ENCODE peak calls at places on chromosomes 7 and 10, in seven cellular contexts. X is adrenal gland, W is cardiac fibroblast, M is DND-41, J is Peyer's patch, Z is heart left ventricle, B is bronchial epithelial cell. I is an unnamed sample.
A peak's percentile ranks its signal among the peaks of the same experiment; 100 is the strongest.

GRCh38 chr7:80890839-80891544 is 27.9 kb downstream of the SEMA3C start:
- DNase-seq in X (no peak), W (no peak), M (no peak), J (no peak), Z (no peak), B (no peak), I (no peak)

GRCh38 chr7:43135129-43135528 is 22.7 kb downstream of the HECW1 start:
- DNase-seq in X (no peak), W (no peak), M (no peak), J (no peak), Z (no peak), B (peak; percentile 68), I (no peak)

GRCh38 chr7:7327423-7327822 is 145.1 kb downstream of the C1GALT1 start:
- DNase-seq in X (no peak), W (no peak), M (no peak), J (no peak), Z (no peak), B (peak; percentile 81), I (no peak)

GRCh38 chr7:21960922-21961321 is 15.2 kb upstream of the CDCA7L start:
- DNase-seq in X (no peak), W (peak; percentile 86), M (no peak), J (no peak), Z (no peak), B (peak; percentile 71), I (no peak)

GRCh38 chr7:1055084-1055450 is 10.7 kb downstream of the GPR146 start:
- DNase-seq in X (no peak), W (no peak), M (peak; percentile 41), J (no peak), Z (peak; percentile 89), B (no peak), I (peak; percentile 68)

GRCh38 chr10:131773989-131774343 is 126.8 kb upstream of the PPP2R2D start:
- DNase-seq in X (no peak), W (no peak), M (no peak), J (no peak), Z (no peak), B (no peak), I (no peak)

GRCh38 chr10:77915299-77916105 is 11.1 kb downstream of the DLG5 start:
- DNase-seq in X (no peak), W (no peak), M (no peak), J (no peak), Z (no peak), B (no peak), I (no peak)

GRCh38 chr10:133444342-133445267 is 9.1 kb upstream of the SCART1 start:
- DNase-seq in X (no peak), W (no peak), M (no peak), J (no peak), Z (peak; percentile 28), B (no peak), I (no peak)

GRCh38 chr10:45063605-45064231 is 63.0 kb downstream of the ZNF22 start:
- DNase-seq in X (no peak), W (peak; percentile 59), M (no peak), J (no peak), Z (no peak), B (peak; percentile 67), I (no peak)

GRCh38 chr7:75546272-75547015 is 54.3 kb downstream of the SPDYE5 start:
- DNase-seq in X (no peak), W (no peak), M (no peak), J (no peak), Z (no peak), B (no peak), I (no peak)

GRCh38 chr10:3226960-3227724 is 54.6 kb upstream of the PITRM1 start:
- DNase-seq in X (no peak), W (peak; percentile 93), M (no peak), J (no peak), Z (no peak), B (peak; percentile 93), I (no peak)

GRCh38 chr10:97228130-97228774 is 42.5 kb upstream of the SLIT1 start:
- DNase-seq in X (no peak), W (no peak), M (no peak), J (no peak), Z (no peak), B (no peak), I (no peak)

GRCh38 chr7:26087321-26088091 is 64.5 kb upstream of the NFE2L3 start:
- DNase-seq in X (no peak), W (no peak), M (no peak), J (no peak), Z (no peak), B (peak; percentile 96), I (no peak)

GRCh38 chr10:19979628-19980027 is 163.4 kb downstream of the PLXDC2 start:
- DNase-seq in X (no peak), W (no peak), M (no peak), J (no peak), Z (no peak), B (peak; percentile 78), I (no peak)

GRCh38 chr10:12699258-12699700 is 302.2 kb downstream of the CCDC3 start:
- DNase-seq in X (no peak), W (no peak), M (no peak), J (no peak), Z (no peak), B (peak; percentile 65), I (peak; percentile 68)

GRCh38 chr10:124708246-124708779 is 35.9 kb downstream of the FAM53B start:
- DNase-seq in X (no peak), W (no peak), M (no peak), J (peak; percentile 50), Z (no peak), B (no peak), I (no peak)

GRCh38 chr7:11298220-11298619 is 324.5 kb downstream of the PHF14 start:
- DNase-seq in X (no peak), W (no peak), M (no peak), J (no peak), Z (no peak), B (no peak), I (no peak)

DNA sequence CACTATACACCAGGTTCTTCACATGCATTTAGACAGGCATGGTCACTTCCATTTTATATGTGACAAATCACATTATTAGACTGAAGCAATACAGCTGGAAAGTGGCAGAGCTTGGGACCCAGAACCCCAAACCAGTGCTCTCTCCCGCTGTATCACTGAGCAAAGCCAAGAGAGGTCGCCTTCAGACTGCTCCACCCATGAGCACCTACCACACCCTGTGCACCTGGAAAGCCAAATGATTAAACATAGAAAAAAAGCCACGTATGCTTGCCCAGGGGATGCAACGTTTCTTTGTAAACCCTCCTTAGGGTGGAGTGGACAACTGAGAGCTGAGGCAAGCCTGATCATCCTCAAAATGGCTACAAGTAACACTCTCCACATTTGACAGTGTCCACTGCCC is 72.5 kb downstream of the CCDC6 start:
- DNase-seq in X (no peak), W (no peak), M (no peak), J (no peak), Z (no peak), B (no peak), I (no peak)
- TF ChIP-seq CTCF in X (no peak), W (no peak), M (no peak), J (peak; percentile 37), Z (no peak), B (no peak), I (no peak)

GRCh38 chr10:119391430-119392313 is 150.8 kb downstream of the RGS10 start:
- DNase-seq in X (no peak), W (peak; percentile 66), M (no peak), J (no peak), Z (peak; percentile 62), B (no peak), I (no peak)

GRCh38 chr10:119393845-119394244 is 148.7 kb downstream of the RGS10 start:
- DNase-seq in X (no peak), W (no peak), M (no peak), J (no peak), Z (peak; percentile 27), B (no peak), I (no peak)

GRCh38 chr10:119393019-119393418 is 149.5 kb downstream of the RGS10 start:
- DNase-seq in X (no peak), W (no peak), M (no peak), J (no peak), Z (peak; percentile 62), B (no peak), I (no peak)

GRCh38 chr10:119394657-119395286 is 147.7 kb downstream of the RGS10 start:
- DNase-seq in X (no peak), W (no peak), M (no peak), J (no peak), Z (peak; percentile 53), B (no peak), I (no peak)

DNA sequence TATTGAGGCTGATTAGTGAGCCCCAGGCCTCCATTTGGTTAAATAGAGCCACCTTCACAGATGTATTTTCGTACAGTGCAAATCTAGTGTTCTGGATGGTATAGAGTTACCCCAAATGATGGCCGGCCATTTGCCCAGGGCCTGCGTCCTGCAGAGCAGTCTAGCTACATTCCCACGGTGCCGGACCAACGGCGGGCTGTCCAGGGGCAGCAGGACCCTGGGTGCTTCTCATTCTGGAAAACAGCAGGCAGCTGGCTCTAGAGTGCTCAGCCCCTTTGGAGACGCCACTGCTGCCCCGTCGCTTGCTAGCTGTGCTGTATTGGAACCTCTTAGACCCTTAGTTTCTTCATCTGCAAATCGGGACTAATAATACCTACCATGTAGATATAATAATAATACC is 149.1 kb downstream of the RGS10 start:
- DNase-seq in X (no peak), W (no peak), M (no peak), J (no peak), Z (peak; percentile 40), B (no peak), I (no peak)
- TF ChIP-seq CTCF in X (no peak), W (no peak), M (no peak), J (no peak), Z (no peak), B (no peak), I (no peak)

DNA sequence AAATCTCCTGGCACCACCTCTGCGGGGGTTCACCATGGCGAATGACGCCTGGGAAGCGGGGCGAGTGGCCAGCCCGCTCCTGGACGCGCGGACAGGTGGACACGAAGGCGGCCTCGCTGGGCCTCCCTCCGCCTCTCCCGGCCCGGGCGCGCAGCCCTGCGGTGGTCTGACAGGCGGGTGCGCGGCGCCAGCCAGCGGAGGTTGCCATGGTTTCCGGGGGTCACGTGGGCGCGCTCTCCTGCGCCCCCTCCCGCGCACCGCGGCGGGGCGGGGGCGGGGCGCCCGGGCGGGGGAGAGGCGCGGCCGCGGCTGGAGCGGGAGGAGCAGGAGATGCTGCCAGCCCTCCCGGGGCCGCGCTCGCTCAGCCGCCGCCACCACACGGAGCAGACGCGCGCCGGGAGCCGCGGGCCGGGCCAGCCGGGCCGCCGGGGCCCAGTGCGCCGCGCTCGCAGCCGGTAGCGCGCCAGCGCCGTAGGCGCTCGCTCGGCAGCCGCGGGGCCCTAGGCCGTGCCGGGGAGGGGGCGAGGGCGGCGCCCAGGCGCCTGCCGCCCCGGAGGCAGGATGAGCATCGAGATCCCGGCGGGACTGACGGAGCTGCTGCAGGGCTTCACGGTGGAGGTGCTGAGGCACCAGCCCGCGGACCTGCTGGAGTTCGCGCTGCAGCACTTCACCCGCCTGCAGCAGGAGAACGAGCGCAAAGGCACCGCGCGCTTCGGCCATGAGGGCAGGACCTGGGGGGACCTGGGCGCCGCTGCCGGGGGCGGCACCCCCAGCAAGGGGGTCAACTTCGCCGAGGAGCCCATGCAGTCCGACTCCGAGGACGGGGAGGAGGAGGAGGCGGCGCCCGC is at the start of gene PRKAR2B:
- DNase-seq in X (peak; percentile 88), W (peak; percentile 31), M (peak; percentile 86), J (peak; percentile 72), Z (peak; percentile 88), B (no peak), I (peak; percentile 74)
- TF ChIP-seq CTCF in X (no peak), W (no peak), M (peak; percentile 31), J (no peak), Z (no peak), B (no peak), I (no peak)

DNA sequence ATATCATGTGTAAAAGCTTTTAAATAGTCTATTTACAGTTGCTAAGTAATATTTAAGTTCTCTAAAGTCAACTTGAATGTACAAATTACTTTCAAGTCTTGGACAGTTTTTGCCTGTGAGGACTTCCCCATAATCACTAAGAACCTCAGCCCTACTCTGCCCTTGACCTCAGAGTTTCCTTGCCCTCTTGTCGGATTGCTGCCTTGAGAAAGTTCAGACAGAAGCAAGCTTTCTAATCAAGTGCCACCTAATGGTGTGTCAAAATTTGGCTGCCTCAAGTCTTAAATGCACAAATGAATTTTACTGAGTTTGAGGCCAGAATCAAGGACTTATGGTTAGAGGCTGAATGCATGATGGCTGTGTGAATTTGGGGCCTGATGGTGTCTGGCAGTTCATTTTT is 88.3 kb upstream of the KAT6B start:
- DNase-seq in X (no peak), W (peak; percentile 23), M (no peak), J (no peak), Z (no peak), B (no peak), I (no peak)
- TF ChIP-seq CTCF in X (no peak), W (no peak), M (peak; percentile 23), J (no peak), Z (no peak), B (no peak), I (no peak)